ENCODE peak calls at places on chromosomes 12 and 14, in four cellular contexts. One of them, this sample, is unnamed. For H3K4me1, the result is how much of the 10 kb centered on the place peaks cover.

GRCh38 chr14:20811994-20812393 is 9.3 kb upstream of the RNASE1 start:
- DNase-seq in fibroblast of lung: no peak
- DNase-seq in left ventricle myocardium inferior: peak
- DNase-seq in hepatocyte: peak
- DNase-seq in this sample: no peak

GRCh38 chr14:77245820-77246219 is 25.2 kb downstream of the NGB start:
- DNase-seq in fibroblast of lung: no peak
- DNase-seq in left ventricle myocardium inferior: no peak
- DNase-seq in hepatocyte: no peak
- DNase-seq in this sample: no peak

GRCh38 chr12:94813314-94813713 is 163.0 kb upstream of the TMCC3 start:
- DNase-seq in fibroblast of lung: peak
- DNase-seq in left ventricle myocardium inferior: no peak
- DNase-seq in hepatocyte: no peak
- DNase-seq in this sample: no peak

GRCh38 chr14:25050494-25051170 is 685 bp upstream of the STXBP6 start:
- DNase-seq in fibroblast of lung: peak
- DNase-seq in left ventricle myocardium inferior: no peak
- DNase-seq in hepatocyte: peak
- DNase-seq in this sample: peak

GRCh38 chr12:125184213-125184952 is 119.1 kb downstream of the AACS start:
- DNase-seq in fibroblast of lung: no peak
- DNase-seq in left ventricle myocardium inferior: no peak
- DNase-seq in hepatocyte: no peak
- DNase-seq in this sample: no peak

GRCh38 chr12:56165369-56165768 is 7.2 kb downstream of the MYL6 start:
- DNase-seq in fibroblast of lung: no peak
- DNase-seq in left ventricle myocardium inferior: no peak
- DNase-seq in hepatocyte: no peak
- DNase-seq in this sample: no peak

GRCh38 chr12:49364989-49365388 is 2.3 kb upstream of the SPATS2 start:
- DNase-seq in fibroblast of lung: peak
- DNase-seq in left ventricle myocardium inferior: no peak
- DNase-seq in hepatocyte: no peak
- DNase-seq in this sample: peak

GRCh38 chr14:68638817-68639517 is 153.9 kb downstream of the ZFP36L1 start:
- DNase-seq in fibroblast of lung: no peak
- DNase-seq in left ventricle myocardium inferior: no peak
- DNase-seq in hepatocyte: no peak
- DNase-seq in this sample: no peak

GRCh38 chr12:52645120-52645761 is 6.8 kb downstream of the KRT2 start:
- DNase-seq in fibroblast of lung: no peak
- DNase-seq in left ventricle myocardium inferior: no peak
- DNase-seq in hepatocyte: no peak
- DNase-seq in this sample: no peak

GRCh38 chr12:91529829-91530228 is 347.2 kb upstream of the DCN start:
- DNase-seq in fibroblast of lung: peak
- DNase-seq in left ventricle myocardium inferior: no peak
- DNase-seq in hepatocyte: no peak
- DNase-seq in this sample: peak

GRCh38 chr14:21917699-21918436 is 244.2 kb upstream of the OR4E1 start:
- DNase-seq in fibroblast of lung: peak
- DNase-seq in left ventricle myocardium inferior: no peak
- DNase-seq in hepatocyte: peak
- DNase-seq in this sample: peak

GRCh38 chr12:11716794-11717532 is 67.5 kb downstream of the ETV6 start:
- DNase-seq in fibroblast of lung: peak
- DNase-seq in left ventricle myocardium inferior: no peak
- DNase-seq in hepatocyte: peak
- DNase-seq in this sample: no peak

GRCh38 chr12:131067993-131068942 is 114.6 kb downstream of the ADGRD1 start:
- DNase-seq in fibroblast of lung: no peak
- DNase-seq in left ventricle myocardium inferior: peak
- DNase-seq in hepatocyte: no peak
- DNase-seq in this sample: no peak

GRCh38 chr12:74538491-74539258 is 1.0 kb downstream of the ATXN7L3B start:
- DNase-seq in fibroblast of lung: peak
- DNase-seq in left ventricle myocardium inferior: no peak
- DNase-seq in hepatocyte: peak
- DNase-seq in this sample: no peak

GRCh38 chr12:53180931-53181645 is 363 bp upstream of the CSAD start:
- DNase-seq in fibroblast of lung: peak
- DNase-seq in left ventricle myocardium inferior: peak
- DNase-seq in hepatocyte: peak
- DNase-seq in this sample: peak

GRCh38 chr14:104978774-104979691 is 859 bp upstream of the AHNAK2 start:
- DNase-seq in fibroblast of lung: no peak
- DNase-seq in left ventricle myocardium inferior: no peak
- DNase-seq in hepatocyte: peak
- DNase-seq in this sample: no peak

GRCh38 chr14:33348510-33348909 is 409.8 kb downstream of the NPAS3 start:
- DNase-seq in fibroblast of lung: no peak
- DNase-seq in left ventricle myocardium inferior: no peak
- DNase-seq in hepatocyte: no peak
- DNase-seq in this sample: no peak

GRCh38 chr14:49173765-49174373 is 412.3 kb downstream of the RPS29 start:
- DNase-seq in fibroblast of lung: peak
- DNase-seq in left ventricle myocardium inferior: no peak
- DNase-seq in hepatocyte: peak
- DNase-seq in this sample: peak

GRCh38 chr12:52903285-52903854 is 1.5 kb downstream of the KRT8 start:
- DNase-seq in fibroblast of lung: peak
- DNase-seq in left ventricle myocardium inferior: peak
- DNase-seq in hepatocyte: peak
- DNase-seq in this sample: peak

GRCh38 chr12:64252708-64253107 is 30.6 kb upstream of the KICS2 start:
- DNase-seq in fibroblast of lung: peak
- DNase-seq in left ventricle myocardium inferior: no peak
- DNase-seq in hepatocyte: no peak
- DNase-seq in this sample: no peak

GRCh38 chr14:55927059-55927458 is 191.2 kb upstream of the PELI2 start:
- DNase-seq in fibroblast of lung: no peak
- DNase-seq in left ventricle myocardium inferior: no peak
- DNase-seq in hepatocyte: no peak
- DNase-seq in this sample: no peak

GRCh38 chr12:46354111-46354798 is 18.3 kb downstream of the SLC38A2 start:
- DNase-seq in fibroblast of lung: no peak
- DNase-seq in left ventricle myocardium inferior: no peak
- DNase-seq in hepatocyte: no peak
- DNase-seq in this sample: no peak
- TF ChIP-seq CTCF in fibroblast of lung: no peak
- TF ChIP-seq CTCF in left ventricle myocardium inferior: peak
- TF ChIP-seq CTCF in hepatocyte: no peak
- TF ChIP-seq CTCF in this sample: peak

GRCh38 chr14:93926209-93926872 is 803 bp upstream of the FAM181A start:
- DNase-seq in fibroblast of lung: no peak
- DNase-seq in left ventricle myocardium inferior: no peak
- DNase-seq in hepatocyte: no peak
- DNase-seq in this sample: no peak

GRCh38 chr14:93925374-93925895 is 1.7 kb upstream of the FAM181A start:
- DNase-seq in fibroblast of lung: no peak
- DNase-seq in left ventricle myocardium inferior: no peak
- DNase-seq in hepatocyte: no peak
- DNase-seq in this sample: no peak

GRCh38 chr14:93926873-93927571 is at the start of gene FAM181A:
- DNase-seq in fibroblast of lung: no peak
- DNase-seq in left ventricle myocardium inferior: no peak
- DNase-seq in hepatocyte: no peak
- DNase-seq in this sample: no peak

GRCh38 chr14:93923586-93923985 is 3.6 kb upstream of the FAM181A start:
- DNase-seq in fibroblast of lung: no peak
- DNase-seq in left ventricle myocardium inferior: no peak
- DNase-seq in hepatocyte: no peak
- DNase-seq in this sample: no peak

GRCh38 chr14:93924592-93925355 is 2.4 kb upstream of the FAM181A start:
- DNase-seq in fibroblast of lung: no peak
- DNase-seq in left ventricle myocardium inferior: no peak
- DNase-seq in hepatocyte: no peak
- DNase-seq in this sample: no peak
- H3K4me1 ChIP-seq in fibroblast of lung: under half
- H3K4me1 ChIP-seq in left ventricle myocardium inferior: under half
- H3K4me1 ChIP-seq in hepatocyte: under half
- H3K4me1 ChIP-seq in this sample: under half

DNA sequence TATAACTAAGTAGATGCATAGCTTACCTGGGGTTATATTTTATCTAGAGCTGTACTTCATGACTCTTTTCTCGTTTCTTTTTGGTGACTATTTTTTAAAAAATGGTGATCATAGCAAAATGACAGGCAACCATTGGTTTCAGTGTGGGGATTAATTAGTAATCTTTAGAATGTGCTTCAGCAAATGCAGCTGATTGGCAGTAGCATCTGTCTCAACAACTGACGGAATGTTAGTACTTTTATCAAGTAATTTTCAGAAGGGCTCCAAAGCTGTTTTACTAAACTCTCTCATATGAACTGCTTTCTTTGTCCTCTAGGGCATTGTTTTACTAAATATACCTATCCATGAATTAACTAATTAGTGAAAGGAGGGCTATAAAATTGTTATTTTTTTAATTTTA is 117.6 kb downstream of the TRMT5 start:
- DNase-seq in fibroblast of lung: no peak
- DNase-seq in left ventricle myocardium inferior: no peak
- DNase-seq in hepatocyte: no peak
- DNase-seq in this sample: no peak
- H3K27ac ChIP-seq in fibroblast of lung: no peak
- H3K27ac ChIP-seq in left ventricle myocardium inferior: peak
- H3K27ac ChIP-seq in hepatocyte: no peak
- H3K27ac ChIP-seq in this sample: no peak

GRCh38 chr12:98498635-98499034 is 16.8 kb upstream of the TMPO start:
- DNase-seq in fibroblast of lung: no peak
- DNase-seq in left ventricle myocardium inferior: no peak
- DNase-seq in hepatocyte: no peak
- DNase-seq in this sample: no peak
- TF ChIP-seq CTCF in fibroblast of lung: no peak
- TF ChIP-seq CTCF in left ventricle myocardium inferior: no peak
- TF ChIP-seq CTCF in hepatocyte: no peak
- TF ChIP-seq CTCF in this sample: no peak

GRCh38 chr14:85252011-85252410 is 277.9 kb upstream of the FLRT2 start:
- DNase-seq in fibroblast of lung: peak
- DNase-seq in left ventricle myocardium inferior: no peak
- DNase-seq in hepatocyte: no peak
- DNase-seq in this sample: peak

GRCh38 chr14:85248881-85249635 is 280.9 kb upstream of the FLRT2 start:
- DNase-seq in fibroblast of lung: peak
- DNase-seq in left ventricle myocardium inferior: no peak
- DNase-seq in hepatocyte: peak
- DNase-seq in this sample: peak

GRCh38 chr14:85254718-85255117 is 275.2 kb upstream of the FLRT2 start:
- DNase-seq in fibroblast of lung: peak
- DNase-seq in left ventricle myocardium inferior: no peak
- DNase-seq in hepatocyte: no peak
- DNase-seq in this sample: no peak

GRCh38 chr14:85247071-85247470 is 282.9 kb upstream of the FLRT2 start:
- DNase-seq in fibroblast of lung: no peak
- DNase-seq in left ventricle myocardium inferior: no peak
- DNase-seq in hepatocyte: no peak
- DNase-seq in this sample: no peak

DNA sequence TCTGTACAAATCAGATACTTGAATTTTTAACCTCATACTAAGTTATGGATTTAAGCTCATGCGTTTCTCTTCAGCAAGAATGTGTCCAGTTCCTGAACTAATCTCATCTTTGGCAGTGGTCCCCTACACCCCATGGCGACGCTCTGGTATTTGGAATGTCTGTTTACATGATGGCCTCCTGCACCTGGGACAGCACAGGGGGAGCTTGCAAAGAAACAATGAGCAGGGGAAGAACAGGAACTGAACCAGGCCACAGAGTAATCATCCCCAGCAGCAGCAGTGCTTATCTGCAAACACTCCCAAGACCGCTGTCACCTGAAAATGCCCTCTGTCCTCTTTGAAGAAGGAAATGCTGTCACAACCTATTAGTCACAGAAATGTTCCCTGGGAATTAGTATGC is 279.6 kb upstream of the FLRT2 start:
- DNase-seq in fibroblast of lung: no peak
- DNase-seq in left ventricle myocardium inferior: no peak
- DNase-seq in hepatocyte: peak
- DNase-seq in this sample: no peak
- H3K4me1 ChIP-seq in fibroblast of lung: under half
- H3K4me1 ChIP-seq in left ventricle myocardium inferior: under half
- H3K4me1 ChIP-seq in hepatocyte: under half
- H3K4me1 ChIP-seq in this sample: under half